ENCODE peak calls at places on chromosomes 3 and 15, in six cellular contexts. One of them, this sample, is unnamed.

GRCh38 chr3:179969525-179969924 is 67.2 kb downstream of the PEX5L start:
- DNase-seq in neural progenitor cell: no peak
- DNase-seq in cardiac muscle cell: no peak
- DNase-seq in K562: no peak
- DNase-seq in A549: peak; percentile 59
- DNase-seq in SJSA1: no peak
- DNase-seq in this sample: peak; percentile 68

GRCh38 chr3:194137314-194138097 is 1.6 kb downstream of the HES1 start:
- DNase-seq in neural progenitor cell: peak; percentile 66
- DNase-seq in cardiac muscle cell: peak; percentile 65
- DNase-seq in K562: peak; percentile 69
- DNase-seq in A549: peak; percentile 65
- DNase-seq in SJSA1: peak; percentile 80
- DNase-seq in this sample: no peak

GRCh38 chr3:120524171-120524923 is 71.8 kb upstream of the NDUFB4 start:
- DNase-seq in neural progenitor cell: no peak
- DNase-seq in cardiac muscle cell: peak; percentile 69
- DNase-seq in K562: no peak
- DNase-seq in A549: no peak
- DNase-seq in SJSA1: peak; percentile 38
- DNase-seq in this sample: no peak

GRCh38 chr3:176321099-176321498 is 876.2 kb downstream of the TBL1XR1 start:
- DNase-seq in neural progenitor cell: no peak
- DNase-seq in cardiac muscle cell: no peak
- DNase-seq in K562: no peak
- DNase-seq in A549: no peak
- DNase-seq in SJSA1: no peak
- DNase-seq in this sample: no peak

GRCh38 chr3:132641837-132642538 is 17.6 kb downstream of the ACAD11 start:
- DNase-seq in neural progenitor cell: peak; percentile 28
- DNase-seq in cardiac muscle cell: peak; percentile 75
- DNase-seq in K562: peak; percentile 34
- DNase-seq in A549: peak; percentile 37
- DNase-seq in SJSA1: peak; percentile 25
- DNase-seq in this sample: no peak

GRCh38 chr3:123949606-123950005 is 11.4 kb downstream of the CCDC14 start:
- DNase-seq in neural progenitor cell: no peak
- DNase-seq in cardiac muscle cell: no peak
- DNase-seq in K562: no peak
- DNase-seq in A549: no peak
- DNase-seq in SJSA1: peak; percentile 17
- DNase-seq in this sample: peak; percentile 46

GRCh38 chr15:87672309-87672897 is 584.1 kb downstream of the NTRK3 start:
- DNase-seq in neural progenitor cell: peak; percentile 59
- DNase-seq in cardiac muscle cell: peak; percentile 67
- DNase-seq in K562: peak; percentile 31
- DNase-seq in A549: peak; percentile 24
- DNase-seq in SJSA1: no peak
- DNase-seq in this sample: no peak

GRCh38 chr3:78725703-78726246 is 1042.0 kb downstream of the ROBO1 start:
- DNase-seq in neural progenitor cell: no peak
- DNase-seq in cardiac muscle cell: peak; percentile 6
- DNase-seq in K562: no peak
- DNase-seq in A549: no peak
- DNase-seq in SJSA1: no peak
- DNase-seq in this sample: no peak

GRCh38 chr3:161295325-161295724 is 74.2 kb downstream of the NMD3 start:
- DNase-seq in neural progenitor cell: no peak
- DNase-seq in cardiac muscle cell: peak; percentile 45
- DNase-seq in K562: no peak
- DNase-seq in A549: no peak
- DNase-seq in SJSA1: no peak
- DNase-seq in this sample: no peak

GRCh38 chr3:22269827-22270226 is 518.8 kb upstream of the ZNF385D start:
- DNase-seq in neural progenitor cell: no peak
- DNase-seq in cardiac muscle cell: peak; percentile 80
- DNase-seq in K562: no peak
- DNase-seq in A549: no peak
- DNase-seq in SJSA1: no peak
- DNase-seq in this sample: no peak

GRCh38 chr3:47425383-47425778 is 44.6 kb downstream of the PTPN23 start:
- DNase-seq in neural progenitor cell: no peak
- DNase-seq in cardiac muscle cell: no peak
- DNase-seq in K562: no peak
- DNase-seq in A549: no peak
- DNase-seq in SJSA1: no peak
- DNase-seq in this sample: no peak

GRCh38 chr3:126390751-126391150 is 4.0 kb upstream of the CFAP100 start:
- DNase-seq in neural progenitor cell: no peak
- DNase-seq in cardiac muscle cell: no peak
- DNase-seq in K562: no peak
- DNase-seq in A549: no peak
- DNase-seq in SJSA1: no peak
- DNase-seq in this sample: no peak

GRCh38 chr15:101228313-101228712 is 23.5 kb downstream of the CHSY1 start:
- DNase-seq in neural progenitor cell: no peak
- DNase-seq in cardiac muscle cell: no peak
- DNase-seq in K562: no peak
- DNase-seq in A549: no peak
- DNase-seq in SJSA1: no peak
- DNase-seq in this sample: no peak

GRCh38 chr3:10522646-10523303 is 17.4 kb upstream of the ATP2B2 start:
- DNase-seq in neural progenitor cell: no peak
- DNase-seq in cardiac muscle cell: no peak
- DNase-seq in K562: no peak
- DNase-seq in A549: no peak
- DNase-seq in SJSA1: no peak
- DNase-seq in this sample: no peak

GRCh38 chr15:48447058-48447457 is 115.8 kb downstream of the DUT start:
- DNase-seq in neural progenitor cell: no peak
- DNase-seq in cardiac muscle cell: no peak
- DNase-seq in K562: no peak
- DNase-seq in A549: no peak
- DNase-seq in SJSA1: no peak
- DNase-seq in this sample: no peak

GRCh38 chr15:73573572-73573971 is 59.6 kb downstream of the NPTN start:
- DNase-seq in neural progenitor cell: no peak
- DNase-seq in cardiac muscle cell: peak; percentile 97
- DNase-seq in K562: no peak
- DNase-seq in A549: no peak
- DNase-seq in SJSA1: no peak
- DNase-seq in this sample: peak; percentile 80

GRCh38 chr3:12473503-12473902 is 10.8 kb upstream of the TSEN2 start:
- DNase-seq in neural progenitor cell: no peak
- DNase-seq in cardiac muscle cell: no peak
- DNase-seq in K562: no peak
- DNase-seq in A549: no peak
- DNase-seq in SJSA1: no peak
- DNase-seq in this sample: no peak

GRCh38 chr3:36740822-36741221 is 23.5 kb downstream of the DCLK3 start:
- DNase-seq in neural progenitor cell: no peak
- DNase-seq in cardiac muscle cell: no peak
- DNase-seq in K562: no peak
- DNase-seq in A549: no peak
- DNase-seq in SJSA1: no peak
- DNase-seq in this sample: no peak

GRCh38 chr15:36982441-36982840 is 117.9 kb downstream of the MEIS2 start:
- DNase-seq in neural progenitor cell: no peak
- DNase-seq in cardiac muscle cell: peak; percentile 41
- DNase-seq in K562: no peak
- DNase-seq in A549: no peak
- DNase-seq in SJSA1: no peak
- DNase-seq in this sample: no peak

GRCh38 chr3:126133606-126134005 is 46.8 kb downstream of the ALDH1L1 start:
- DNase-seq in neural progenitor cell: no peak
- DNase-seq in cardiac muscle cell: no peak
- DNase-seq in K562: no peak
- DNase-seq in A549: no peak
- DNase-seq in SJSA1: no peak
- DNase-seq in this sample: no peak

GRCh38 chr3:133928903-133929607 is 33.4 kb upstream of the RAB6B start:
- DNase-seq in neural progenitor cell: no peak
- DNase-seq in cardiac muscle cell: no peak
- DNase-seq in K562: no peak
- DNase-seq in A549: no peak
- DNase-seq in SJSA1: no peak
- DNase-seq in this sample: no peak

GRCh38 chr15:47301481-47301880 is 415.8 kb upstream of the SEMA6D start:
- DNase-seq in neural progenitor cell: no peak
- DNase-seq in cardiac muscle cell: no peak
- DNase-seq in K562: no peak
- DNase-seq in A549: no peak
- DNase-seq in SJSA1: no peak
- DNase-seq in this sample: no peak

GRCh38 chr3:194725346-194725745 is 39.7 kb downstream of the FAM43A start:
- DNase-seq in neural progenitor cell: no peak
- DNase-seq in cardiac muscle cell: no peak
- DNase-seq in K562: no peak
- DNase-seq in A549: no peak
- DNase-seq in SJSA1: no peak
- DNase-seq in this sample: no peak

GRCh38 chr3:15305366-15305844 is 27.0 kb downstream of the SH3BP5 start:
- DNase-seq in neural progenitor cell: no peak
- DNase-seq in cardiac muscle cell: peak; percentile 75
- DNase-seq in K562: peak; percentile 94
- DNase-seq in A549: peak; percentile 58
- DNase-seq in SJSA1: no peak
- DNase-seq in this sample: no peak

GRCh38 chr3:171451915-171452707 is 8.1 kb downstream of the TNIK start:
- DNase-seq in neural progenitor cell: no peak
- DNase-seq in cardiac muscle cell: no peak
- DNase-seq in K562: no peak
- DNase-seq in A549: no peak
- DNase-seq in SJSA1: no peak
- DNase-seq in this sample: no peak
- H3K27ac ChIP-seq in neural progenitor cell: no peak overlapping the region
- H3K27ac ChIP-seq in cardiac muscle cell: no peak overlapping the region
- H3K27ac ChIP-seq in K562: no peak overlapping the region
- H3K27ac ChIP-seq in A549: no peak overlapping the region
- H3K27ac ChIP-seq in SJSA1: no peak overlapping the region
- H3K27ac ChIP-seq in this sample: no peak overlapping the region

DNA sequence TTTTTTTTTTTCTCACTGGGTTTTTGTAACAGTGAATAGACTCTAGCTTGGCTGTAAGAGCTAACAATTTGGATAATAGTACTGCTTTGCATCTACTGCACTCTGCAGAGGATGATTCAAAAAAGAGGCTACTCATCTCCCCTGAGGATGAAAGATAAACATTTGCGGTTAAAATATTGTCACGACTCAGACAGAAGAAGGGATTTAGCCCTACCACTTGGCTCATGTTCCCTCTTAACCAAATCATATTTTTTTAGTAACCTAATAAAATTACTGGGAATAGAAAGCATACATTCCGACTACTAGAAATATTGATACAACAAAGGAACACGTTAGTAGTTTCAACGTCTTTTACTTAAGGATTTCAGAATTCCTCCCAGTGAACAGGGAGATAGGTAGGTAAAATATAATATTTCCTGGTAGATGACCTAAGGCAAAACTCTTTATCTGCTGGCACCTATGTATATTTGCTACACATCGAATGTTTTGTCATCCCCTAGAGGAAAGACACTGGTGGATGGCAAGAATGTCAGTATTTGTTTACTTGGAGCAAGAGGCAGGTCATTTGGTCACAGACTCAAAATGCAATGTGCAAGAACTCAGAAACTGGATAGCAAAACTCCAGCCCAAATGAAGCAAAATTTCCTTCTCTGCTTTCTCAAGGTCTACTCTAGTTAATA is 110.8 kb downstream of the GREM1 start:
- DNase-seq in neural progenitor cell: no peak
- DNase-seq in cardiac muscle cell: peak; percentile 48
- DNase-seq in K562: no peak
- DNase-seq in A549: peak; percentile 83
- DNase-seq in SJSA1: peak; percentile 82
- DNase-seq in this sample: no peak
- H3K27ac ChIP-seq in neural progenitor cell: no peak overlapping the region
- H3K27ac ChIP-seq in cardiac muscle cell: no peak overlapping the region
- H3K27ac ChIP-seq in K562: no peak overlapping the region
- H3K27ac ChIP-seq in A549: peak overlapping the region; percentile 86
- H3K27ac ChIP-seq in SJSA1: peak overlapping the region; percentile 28
- H3K27ac ChIP-seq in this sample: no peak overlapping the region

GRCh38 chr3:55584716-55585368 is 97.7 kb upstream of the WNT5A start:
- DNase-seq in neural progenitor cell: no peak
- DNase-seq in cardiac muscle cell: no peak
- DNase-seq in K562: no peak
- DNase-seq in A549: no peak
- DNase-seq in SJSA1: no peak
- DNase-seq in this sample: no peak

GRCh38 chr3:55585856-55586255 is 98.8 kb upstream of the WNT5A start:
- DNase-seq in neural progenitor cell: no peak
- DNase-seq in cardiac muscle cell: no peak
- DNase-seq in K562: no peak
- DNase-seq in A549: no peak
- DNase-seq in SJSA1: no peak
- DNase-seq in this sample: no peak

GRCh38 chr3:55584030-55584429 is 96.9 kb upstream of the WNT5A start:
- DNase-seq in neural progenitor cell: no peak
- DNase-seq in cardiac muscle cell: no peak
- DNase-seq in K562: no peak
- DNase-seq in A549: no peak
- DNase-seq in SJSA1: no peak
- DNase-seq in this sample: no peak

GRCh38 chr3:55579499-55579898 is 92.4 kb upstream of the WNT5A start:
- DNase-seq in neural progenitor cell: no peak
- DNase-seq in cardiac muscle cell: no peak
- DNase-seq in K562: no peak
- DNase-seq in A549: no peak
- DNase-seq in SJSA1: no peak
- DNase-seq in this sample: peak; percentile 22

GRCh38 chr3:55583475-55583874 is 96.4 kb upstream of the WNT5A start:
- DNase-seq in neural progenitor cell: no peak
- DNase-seq in cardiac muscle cell: no peak
- DNase-seq in K562: no peak
- DNase-seq in A549: no peak
- DNase-seq in SJSA1: no peak
- DNase-seq in this sample: no peak
- H3K27ac ChIP-seq in neural progenitor cell: no peak overlapping the region
- H3K27ac ChIP-seq in cardiac muscle cell: no peak overlapping the region
- H3K27ac ChIP-seq in K562: no peak overlapping the region
- H3K27ac ChIP-seq in A549: no peak overlapping the region
- H3K27ac ChIP-seq in SJSA1: no peak overlapping the region
- H3K27ac ChIP-seq in this sample: no peak overlapping the region

GRCh38 chr3:72339750-72340025 is 508.6 kb downstream of the SHQ1 start:
- DNase-seq in neural progenitor cell: no peak
- DNase-seq in cardiac muscle cell: no peak
- DNase-seq in K562: no peak
- DNase-seq in A549: no peak
- DNase-seq in SJSA1: no peak
- DNase-seq in this sample: no peak
- H3K27ac ChIP-seq in neural progenitor cell: no peak overlapping the region
- H3K27ac ChIP-seq in cardiac muscle cell: peak overlapping the region; percentile 58
- H3K27ac ChIP-seq in K562: peak overlapping the region; percentile 73
- H3K27ac ChIP-seq in A549: peak overlapping the region; percentile 79
- H3K27ac ChIP-seq in SJSA1: peak overlapping the region; percentile 57
- H3K27ac ChIP-seq in this sample: peak overlapping the region; percentile 94

GRCh38 chr15:79978260-79978659 is 7.3 kb upstream of the BCL2A1 start:
- DNase-seq in neural progenitor cell: no peak
- DNase-seq in cardiac muscle cell: no peak
- DNase-seq in K562: no peak
- DNase-seq in A549: no peak
- DNase-seq in SJSA1: no peak
- DNase-seq in this sample: no peak
- H3K27ac ChIP-seq in neural progenitor cell: no peak overlapping the region
- H3K27ac ChIP-seq in cardiac muscle cell: no peak overlapping the region
- H3K27ac ChIP-seq in K562: no peak overlapping the region
- H3K27ac ChIP-seq in A549: peak overlapping the region; percentile 31
- H3K27ac ChIP-seq in SJSA1: no peak overlapping the region
- H3K27ac ChIP-seq in this sample: no peak overlapping the region